ENCODE peak calls at places on chromosomes 4 and X, in seven cellular contexts. G is mucosa of descending colon; R is heart left ventricle; M is CD8-positive, alpha-beta T cell; Q is choroid plexus epithelial cell; Y is epithelial cell of esophagus; D is upper lobe of right lung. H is an unnamed sample.

GRCh38 chrX:114334473-114334982 is 249.4 kb upstream of the HTR2C start:
- DNase-seq in R (no peak), Q (no peak), Y (no peak), M (no peak), G (no peak), D (no peak), H (no peak)

GRCh38 chr4:8504279-8505007 is 63.9 kb downstream of the TRMT44 start:
- DNase-seq in M (no peak), R (no peak), G (peak), Q (no peak), D (no peak), Y (no peak), H (no peak)

GRCh38 chrX:24153175-24153795 is 3.8 kb downstream of the ZFX start:
- DNase-seq in Y (peak), R (no peak), Q (peak), M (peak), D (no peak), G (no peak), H (no peak)

GRCh38 chr4:7942019-7942556 is 2.4 kb upstream of the AFAP1 start:
- DNase-seq in R (no peak), Q (no peak), G (no peak), D (no peak), M (no peak), Y (no peak), H (no peak)

GRCh38 chr4:78379991-78380739 is 171.4 kb upstream of the ANXA3 start:
- DNase-seq in Y (peak), Q (peak), M (no peak), G (peak), D (no peak), R (no peak), H (no peak)

GRCh38 chr4:89056292-89056952 is 563 bp downstream of the FAM13A start:
- DNase-seq in Q (no peak), R (no peak), Y (no peak), G (no peak), D (no peak), M (no peak), H (no peak)

GRCh38 chr4:128513664-128514484 is 226.3 kb upstream of the PGRMC2 start:
- DNase-seq in R (no peak), Y (no peak), M (no peak), G (no peak), D (no peak), Q (peak), H (no peak)

GRCh38 chr4:13918110-13918509 is 290.6 kb upstream of the BOD1L1 start:
- DNase-seq in R (peak), Y (peak), D (no peak), M (no peak), Q (peak), G (no peak), H (peak)

GRCh38 chr4:76883147-76883546 is 14.8 kb downstream of the SOWAHB start:
- DNase-seq in D (no peak), R (no peak), G (no peak), Y (peak), M (no peak), Q (peak), H (peak)

GRCh38 chrX:3960952-3961351 is 247.5 kb upstream of the PRKX start:
- DNase-seq in Y (no peak), G (no peak), Q (no peak), D (no peak), R (no peak), M (no peak), H (no peak)

GRCh38 chr4:41590591-41590990 is 52.6 kb downstream of the LIMCH1 start:
- DNase-seq in D (no peak), G (no peak), Y (peak), Q (no peak), R (no peak), M (no peak), H (no peak)

GRCh38 chr4:183797041-183797444 is 108.1 kb upstream of the STOX2 start:
- DNase-seq in M (no peak), R (peak), G (peak), Q (no peak), Y (peak), D (peak), H (no peak)

GRCh38 chr4:183801460-183802168 is 103.5 kb upstream of the STOX2 start:
- DNase-seq in G (no peak), D (peak), Q (no peak), R (no peak), Y (no peak), M (no peak), H (no peak)

GRCh38 chr4:183797445-183798248 is 107.5 kb upstream of the STOX2 start:
- DNase-seq in G (peak), M (no peak), R (peak), D (peak), Y (peak), Q (peak), H (no peak)

GRCh38 chr4:183798921-183799307 is 106.2 kb upstream of the STOX2 start:
- DNase-seq in D (no peak), G (no peak), Y (peak), M (no peak), R (no peak), Q (no peak), H (no peak)

GRCh38 chr4:183798249-183798920 is 106.7 kb upstream of the STOX2 start:
- DNase-seq in G (no peak), M (no peak), Q (no peak), R (no peak), D (peak), Y (peak), H (no peak)
- H3K4me3 ChIP-seq in G (peak), M (peak), Q (no peak), R (peak), D (peak), Y (peak), H (no peak)

GRCh38 chr4:86482851-86483490 is 111.1 kb upstream of the PTPN13 start:
- DNase-seq in G (no peak), M (no peak), D (no peak), Q (peak), Y (no peak), R (no peak), H (no peak)
- H3K4me3 ChIP-seq in G (no peak), M (no peak), D (no peak), Q (peak), Y (no peak), R (no peak), H (no peak)

DNA sequence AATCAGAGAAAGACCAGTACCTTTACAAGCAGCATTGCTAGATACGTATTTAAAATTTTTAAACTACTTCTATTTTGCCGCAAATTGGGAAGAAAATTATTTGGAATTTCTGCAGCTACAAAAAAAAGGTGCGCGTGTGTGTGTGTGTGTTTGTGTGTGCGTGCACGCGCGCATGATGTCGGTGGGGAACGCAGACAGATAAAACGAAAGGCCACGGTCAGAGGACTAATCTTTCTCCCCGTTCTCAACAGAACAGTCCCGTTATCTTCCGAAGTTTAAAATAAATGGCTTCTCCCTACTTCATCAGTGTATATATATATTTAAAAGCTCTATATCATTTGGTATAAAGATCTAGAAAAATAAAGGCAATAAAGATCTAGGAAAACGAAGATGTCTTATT is 1.6 kb downstream of the MGARP start:
- DNase-seq in G (no peak), D (no peak), M (no peak), Q (peak), R (no peak), Y (no peak), H (no peak)
- H3K4me3 ChIP-seq in G (no peak), D (no peak), M (no peak), Q (peak), R (no peak), Y (no peak), H (peak)

DNA sequence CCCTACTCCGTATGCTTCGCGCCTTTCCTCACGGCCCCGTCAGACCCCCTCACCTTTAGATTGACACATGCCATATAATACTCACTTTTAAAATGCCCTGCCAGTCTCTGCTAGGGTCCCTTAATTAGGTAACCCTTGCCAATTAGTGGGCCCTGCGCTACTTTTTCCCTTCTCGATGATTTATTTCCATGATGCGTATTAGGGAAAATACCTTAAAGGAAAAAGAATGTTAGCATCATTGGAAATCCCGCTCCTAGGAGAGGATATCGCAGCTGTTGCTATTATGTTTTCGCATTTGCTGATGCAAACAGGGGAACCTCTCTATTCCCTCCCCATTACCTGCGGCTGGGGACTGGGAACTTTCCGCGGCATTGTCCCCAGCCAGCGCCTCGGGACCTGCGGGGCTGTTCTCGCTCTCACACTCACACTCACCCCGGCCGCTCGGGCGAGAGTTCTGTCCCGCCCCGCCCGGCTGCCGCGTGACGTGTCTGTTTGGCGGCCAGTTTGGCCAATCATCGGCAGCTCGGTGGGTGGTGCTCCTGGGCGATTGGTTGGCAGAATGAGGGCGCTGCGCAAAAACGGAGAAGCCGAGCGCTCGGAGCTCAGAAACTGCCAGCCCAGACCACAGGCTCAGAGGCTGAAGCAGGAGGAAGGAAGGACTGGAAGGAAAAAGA is at the start of gene PCDH10:
- DNase-seq in G (peak), M (no peak), R (peak), Y (peak), D (peak), Q (peak), H (peak)
- H3K4me3 ChIP-seq in G (no peak), M (no peak), R (peak), Y (peak), D (peak), Q (peak), H (peak)

GRCh38 chr4:183399166-183399565 is 45.3 kb upstream of the CDKN2AIP start:
- DNase-seq in M (no peak), R (no peak), D (no peak), G (no peak), Q (no peak), Y (no peak), H (no peak)
- H3K4me3 ChIP-seq in M (peak), R (no peak), D (no peak), G (no peak), Q (no peak), Y (no peak), H (no peak)

GRCh38 chrX:153929576-153929975 is 3.5 kb upstream of the ARHGAP4 start:
- DNase-seq in R (no peak), Y (no peak), G (no peak), M (no peak), Q (no peak), D (no peak), H (no peak)

GRCh38 chrX:153930011-153930910 is 4.2 kb upstream of the ARHGAP4 start:
- DNase-seq in M (no peak), R (no peak), Y (no peak), D (no peak), G (no peak), Q (no peak), H (no peak)

GRCh38 chrX:153927686-153927935 is 1.5 kb upstream of the ARHGAP4 start:
- DNase-seq in G (no peak), D (no peak), Y (no peak), Q (no peak), R (no peak), M (no peak), H (no peak)

GRCh38 chrX:153927936-153928760 is 2.1 kb upstream of the ARHGAP4 start:
- DNase-seq in M (peak), Q (peak), D (peak), Y (peak), G (peak), R (peak), H (peak)

GRCh38 chrX:153928846-153929245 is 2.8 kb upstream of the ARHGAP4 start:
- DNase-seq in R (no peak), Q (no peak), Y (no peak), G (no peak), M (no peak), D (no peak), H (no peak)
- H3K4me3 ChIP-seq in R (no peak), Q (no peak), Y (no peak), G (no peak), M (no peak), D (peak), H (no peak)

DNA sequence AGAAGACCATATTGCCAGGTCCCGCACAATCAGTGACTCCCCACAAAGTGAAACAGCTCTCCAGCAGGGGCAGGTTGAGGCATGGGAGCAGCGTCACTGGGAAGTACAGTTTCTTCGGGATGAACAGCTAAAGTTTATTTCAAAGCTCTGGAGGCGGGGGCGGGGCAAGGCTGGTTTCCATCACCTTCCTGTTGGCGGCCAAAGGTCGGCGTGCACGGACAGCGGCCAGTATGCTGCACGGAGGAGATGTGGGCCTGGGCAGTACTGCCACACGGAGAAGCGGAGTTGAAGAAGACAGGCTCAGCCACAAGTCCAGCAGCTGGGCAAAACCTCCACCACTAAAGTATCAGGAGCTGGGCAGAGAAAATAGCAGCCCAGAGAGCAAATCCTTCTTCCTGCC is 964 bp upstream of the ZNF518B start:
- DNase-seq in Y (no peak), D (no peak), Q (no peak), G (peak), R (peak), M (no peak), H (no peak)
- H3K4me3 ChIP-seq in Y (no peak), D (no peak), Q (no peak), G (no peak), R (no peak), M (no peak), H (no peak)

GRCh38 chr4:732911-733630 is 27.4 kb downstream of the PCGF3 start:
- DNase-seq in D (peak), G (no peak), Q (no peak), R (no peak), Y (no peak), M (no peak), H (no peak)
- H3K4me3 ChIP-seq in D (no peak), G (no peak), Q (no peak), R (no peak), Y (no peak), M (no peak), H (no peak)

GRCh38 chr4:1862055-1862911 is 6.3 kb upstream of the LETM1 start:
- DNase-seq in D (no peak), R (no peak), M (peak), Q (no peak), G (no peak), Y (no peak), H (no peak)
- H3K4me3 ChIP-seq in D (peak), R (no peak), M (peak), Q (peak), G (no peak), Y (no peak), H (peak)

GRCh38 chr4:26342328-26343040 is 21.7 kb downstream of the RBPJ start:
- DNase-seq in Q (peak), R (no peak), G (no peak), M (no peak), D (no peak), Y (peak), H (peak)

GRCh38 chr4:26346203-26346620 is 25.4 kb downstream of the RBPJ start:
- DNase-seq in M (no peak), Y (no peak), G (no peak), D (no peak), Q (peak), R (no peak), H (no peak)

GRCh38 chr4:26344901-26345300 is 24.1 kb downstream of the RBPJ start:
- DNase-seq in R (no peak), G (no peak), D (no peak), Y (no peak), M (no peak), Q (no peak), H (no peak)

GRCh38 chr4:26345541-26345940 is 24.7 kb downstream of the RBPJ start:
- DNase-seq in D (no peak), Y (no peak), G (no peak), R (no peak), M (no peak), Q (no peak), H (no peak)

DNA sequence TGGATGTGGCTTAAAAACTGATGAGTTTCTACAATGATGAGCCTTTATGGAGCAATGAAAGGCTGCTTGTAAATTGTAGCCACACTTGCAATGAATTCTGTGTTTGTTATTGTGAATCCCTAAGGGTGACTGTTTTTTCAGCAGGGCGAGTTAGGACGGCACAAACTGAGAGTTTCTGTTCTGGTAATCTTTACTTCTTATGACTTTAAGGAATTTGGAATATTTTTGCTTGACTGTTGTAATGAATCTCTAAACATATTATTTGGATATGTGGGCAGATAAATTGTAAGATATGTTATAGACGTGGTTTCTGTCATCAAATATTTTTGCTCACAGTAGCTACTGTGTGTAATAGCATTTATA is 22.2 kb downstream of the RBPJ start:
- DNase-seq in M (no peak), D (no peak), R (no peak), Q (peak), G (no peak), Y (peak), H (no peak)
- H3K4me3 ChIP-seq in M (no peak), D (no peak), R (no peak), Q (no peak), G (no peak), Y (no peak), H (no peak)

H was measured in AG04449.